ENCODE peak calls at places on chromosome 4, in five cellular contexts. R, X, K, F and L are unnamed samples.

GRCh38 chr4:6749340-6750171 is 33.0 kb upstream of the KIAA0232 start:
- DNase-seq in R (no peak), X (no peak), K (no peak), F (peak; percentile 95), L (no peak)

GRCh38 chr4:27205994-27206393 is 345.4 kb downstream of the STIM2 start:
- DNase-seq in R (no peak), X (no peak), K (no peak), F (no peak), L (no peak)

GRCh38 chr4:6118201-6118600 is 82.1 kb downstream of the JAKMIP1 start:
- DNase-seq in R (no peak), X (no peak), K (no peak), F (no peak), L (no peak)

GRCh38 chr4:8537041-8537461 is 43.1 kb upstream of the GPR78 start:
- DNase-seq in R (peak; percentile 8), X (peak; percentile 54), K (no peak), F (peak; percentile 75), L (peak; percentile 9)

GRCh38 chr4:24001945-24002640 is 112.2 kb upstream of the PPARGC1A start:
- DNase-seq in R (no peak), X (no peak), K (no peak), F (no peak), L (no peak)

GRCh38 chr4:113869743-113870375 is 108.3 kb upstream of the CAMK2D start:
- DNase-seq in R (no peak), X (no peak), K (no peak), F (no peak), L (no peak)

GRCh38 chr4:27790911-27791310 is 930.3 kb downstream of the STIM2 start:
- DNase-seq in R (no peak), X (no peak), K (no peak), F (no peak), L (no peak)

GRCh38 chr4:113446019-113446418 is 315.5 kb downstream of the CAMK2D start:
- DNase-seq in R (no peak), X (no peak), K (no peak), F (peak; percentile 35), L (peak; percentile 74)

GRCh38 chr4:13642576-13642975 is 15.1 kb upstream of the BOD1L1 start:
- DNase-seq in R (peak; percentile 28), X (no peak), K (no peak), F (no peak), L (peak; percentile 66)

GRCh38 chr4:154208424-154208823 is 283.2 kb downstream of the DCHS2 start:
- DNase-seq in R (no peak), X (no peak), K (no peak), F (no peak), L (no peak)

GRCh38 chr4:77175201-77175610 is 18.2 kb downstream of the CCNG2 start:
- DNase-seq in R (no peak), X (no peak), K (no peak), F (no peak), L (peak; percentile 24)

GRCh38 chr4:121192500-121192899 is 28.4 kb upstream of the TNIP3 start:
- DNase-seq in R (peak; percentile 14), X (peak; percentile 4), K (no peak), F (peak; percentile 48), L (peak; percentile 54)

GRCh38 chr4:186832906-186833305 is 109.2 kb upstream of the FAT1 start:
- DNase-seq in R (no peak), X (no peak), K (no peak), F (no peak), L (no peak)

GRCh38 chr4:38210396-38211114 is 250.4 kb downstream of the PTTG2 start:
- DNase-seq in R (no peak), X (no peak), K (no peak), F (no peak), L (no peak)

GRCh38 chr4:106767991-106768390 is 268.1 kb downstream of the DKK2 start:
- DNase-seq in R (no peak), X (no peak), K (no peak), F (no peak), L (no peak)

GRCh38 chr4:88661724-88662123 is 35.9 kb downstream of the NAP1L5 start:
- DNase-seq in R (no peak), X (no peak), K (no peak), F (no peak), L (no peak)

GRCh38 chr4:154490589-154491340 is 834 bp downstream of the DCHS2 start:
- DNase-seq in R (no peak), X (no peak), K (no peak), F (no peak), L (no peak)

GRCh38 chr4:54614094-54614493 is 43.7 kb upstream of the KIT start:
- DNase-seq in R (no peak), X (no peak), K (no peak), F (no peak), L (no peak)

GRCh38 chr4:94690851-94691254 is 66.9 kb upstream of the BMPR1B start:
- DNase-seq in R (no peak), X (no peak), K (no peak), F (peak; percentile 28), L (peak; percentile 30)

GRCh38 chr4:4672397-4672796 is 130.5 kb upstream of the STX18 start:
- DNase-seq in R (no peak), X (no peak), K (no peak), F (no peak), L (no peak)

GRCh38 chr4:67483868-67484602 is 61.3 kb downstream of the CENPC start:
- DNase-seq in R (no peak), X (no peak), K (no peak), F (no peak), L (peak; percentile 5)

GRCh38 chr4:47990145-47990544 is 26.3 kb downstream of the CNGA1 start:
- DNase-seq in R (no peak), X (no peak), K (no peak), F (no peak), L (no peak)

GRCh38 chr4:172850838-172851237 is 317.8 kb upstream of the GALNT7 start:
- DNase-seq in R (no peak), X (no peak), K (no peak), F (no peak), L (peak; percentile 78)